ENCODE peak calls at places on chromosomes 3 and 15, in eight cellular contexts. Z is stimulated activated naive CD8-positive, alpha-beta T cell treated with anti-CD3 and anti-CD28 coated beads, Interleukin-15, Interleukin-2, amounts not matched to agents 100 U/mL and 50 U/mL, for 24 hours; N is foreskin fibroblast; L is stimulated activated CD8-positive, alpha-beta memory T cell treated with anti-CD3 and anti-CD28 coated beads, Interleukin-15, amount 100 ng/mL, for 24 hours; S is activated T-cell treated with anti-CD3 and anti-CD28 coated beads for 24 hours; K is fibroblast of the conjunctiva; G is SJSA1; U is mammary epithelial cell. V is an unnamed sample.
A peak's percentile ranks its signal among the peaks of the same experiment; 100 is the strongest.

GRCh38 chr3:39506863-39507262 is 39.4 kb downstream of the MOBP start:
- DNase-seq in Z (no peak), N (peak; percentile 17), L (no peak), S (no peak), K (no peak), G (no peak), U (no peak), V (no peak)

GRCh38 chr3:184299488-184300376 is 691 bp downstream of the PSMD2 start:
- DNase-seq in Z (no peak), N (peak; percentile 75), L (no peak), S (no peak), K (no peak), G (no peak), U (peak; percentile 44), V (no peak)

GRCh38 chr3:127115691-127116351 is 77.1 kb upstream of the PRR23E start:
- DNase-seq in Z (no peak), N (no peak), L (no peak), S (no peak), K (no peak), G (no peak), U (no peak), V (no peak)

GRCh38 chr15:60299452-60300047 is 98.2 kb downstream of the ANXA2 start:
- DNase-seq in Z (no peak), N (peak; percentile 60), L (no peak), S (no peak), K (no peak), G (no peak), U (peak; percentile 56), V (peak; percentile 9)

GRCh38 chr3:172332256-172333041 is 115.8 kb downstream of the GHSR start:
- DNase-seq in Z (peak; percentile 61), N (peak; percentile 81), L (peak; percentile 13), S (peak; percentile 35), K (peak; percentile 43), G (peak; percentile 60), U (peak; percentile 50), V (peak; percentile 73)

GRCh38 chr3:88113311-88114162 is 36.2 kb upstream of the C3orf38 start:
- DNase-seq in Z (peak; percentile 52), N (peak; percentile 84), L (no peak), S (peak; percentile 36), K (peak; percentile 63), G (peak; percentile 47), U (peak; percentile 58), V (peak; percentile 25)

GRCh38 chr3:67610458-67610857 is 44.0 kb downstream of the SUCLG2 start:
- DNase-seq in Z (no peak), N (peak; percentile 40), L (no peak), S (no peak), K (no peak), G (no peak), U (peak; percentile 63), V (no peak)

GRCh38 chr3:162096874-162097273 is 600.3 kb downstream of the OTOL1 start:
- DNase-seq in Z (no peak), N (no peak), L (no peak), S (no peak), K (no peak), G (no peak), U (peak; percentile 50), V (no peak)

GRCh38 chr3:55984631-55985030 is 483.6 kb downstream of the ERC2 start:
- DNase-seq in Z (no peak), N (no peak), L (no peak), S (no peak), K (no peak), G (no peak), U (no peak), V (no peak)

GRCh38 chr3:110164632-110165240 is 827.4 kb upstream of the DPPA4 start:
- DNase-seq in Z (no peak), N (no peak), L (no peak), S (no peak), K (no peak), G (no peak), U (no peak), V (no peak)

GRCh38 chr3:41102053-41102556 is 97.2 kb upstream of the CTNNB1 start:
- DNase-seq in Z (no peak), N (no peak), L (no peak), S (no peak), K (no peak), G (no peak), U (peak; percentile 89), V (peak; percentile 44)

GRCh38 chr3:64561503-64561810 is 126.3 kb downstream of the ADAMTS9 start:
- DNase-seq in Z (no peak), N (no peak), L (no peak), S (no peak), K (no peak), G (no peak), U (no peak), V (no peak)

GRCh38 chr3:59940690-59941089 is 890.9 kb upstream of the CFAP20DC start:
- DNase-seq in Z (no peak), N (no peak), L (no peak), S (no peak), K (no peak), G (no peak), U (no peak), V (no peak)

GRCh38 chr3:24360946-24361345 is 133.7 kb downstream of the THRB start:
- DNase-seq in Z (no peak), N (no peak), L (no peak), S (no peak), K (no peak), G (no peak), U (no peak), V (no peak)

GRCh38 chr3:138331143-138331894 is 1.7 kb upstream of the NME9 start:
- DNase-seq in Z (no peak), N (peak; percentile 55), L (no peak), S (no peak), K (no peak), G (no peak), U (no peak), V (no peak)

GRCh38 chr3:58173029-58173669 is 37.6 kb downstream of the DNASE1L3 start:
- DNase-seq in Z (no peak), N (no peak), L (no peak), S (no peak), K (no peak), G (no peak), U (no peak), V (peak; percentile 49)

GRCh38 chr15:89368566-89369223 is 34.1 kb upstream of the POLG start:
- DNase-seq in Z (no peak), N (no peak), L (no peak), S (no peak), K (no peak), G (peak; percentile 38), U (no peak), V (no peak)

GRCh38 chr3:150329408-150329807 is 78.7 kb upstream of the TSC22D2 start:
- DNase-seq in Z (no peak), N (no peak), L (no peak), S (no peak), K (no peak), G (no peak), U (no peak), V (no peak)

GRCh38 chr15:63232400-63232799 is 43.0 kb downstream of the RAB8B start:
- DNase-seq in Z (no peak), N (no peak), L (no peak), S (no peak), K (no peak), G (no peak), U (no peak), V (no peak)

GRCh38 chr15:78308422-78309021 is 9.1 kb upstream of the SKIC8 start:
- DNase-seq in Z (peak; percentile 76), N (peak; percentile 87), L (peak; percentile 8), S (peak; percentile 29), K (peak; percentile 55), G (peak; percentile 79), U (peak; percentile 41), V (peak; percentile 73)

GRCh38 chr3:56157693-56158092 is 310.6 kb downstream of the ERC2 start:
- DNase-seq in Z (no peak), N (peak; percentile 93), L (no peak), S (no peak), K (no peak), G (no peak), U (peak; percentile 5), V (no peak)

GRCh38 chr3:43448098-43448497 is 161.8 kb downstream of the SNRK start:
- DNase-seq in Z (no peak), N (no peak), L (no peak), S (no peak), K (no peak), G (no peak), U (no peak), V (no peak)

GRCh38 chr3:24145981-24146822 is 201.1 kb downstream of the NR1D2 start:
- DNase-seq in Z (no peak), N (peak; percentile 90), L (no peak), S (no peak), K (peak; percentile 89), G (peak; percentile 60), U (peak; percentile 41), V (no peak)